ENCODE peak calls at places on chromosome 15, in five cellular contexts. Z is cerebellar cortex, O is endothelial cell, X is iPS-NIHi11, H is progenitor cell of endocrine pancreas. A is an unnamed sample.

GRCh38 chr15:54119056-54119455 is 140.8 kb downstream of the UNC13C start:
- DNase-seq in Z (no peak), O (no peak), X (no peak), H (no peak), A (no peak)

GRCh38 chr15:71691700-71692417 is 118.5 kb upstream of the NR2E3 start:
- DNase-seq in Z (no peak), O (no peak), X (no peak), H (no peak), A (no peak)

GRCh38 chr15:82835391-82835917 is 26.0 kb downstream of the WHAMM start:
- DNase-seq in Z (no peak), O (no peak), X (no peak), H (no peak), A (no peak)

GRCh38 chr15:72559781-72560180 is 85.7 kb downstream of the ARIH1 start:
- DNase-seq in Z (no peak), O (no peak), X (no peak), H (no peak), A (no peak)

GRCh38 chr15:55434989-55435825 is 26.9 kb downstream of the PIERCE2 start:
- DNase-seq in Z (peak), O (peak), X (peak), H (no peak), A (peak)

GRCh38 chr15:43769584-43770228 is 7.1 kb downstream of the ELL3 start:
- DNase-seq in Z (peak), O (peak), X (peak), H (peak), A (no peak)

GRCh38 chr15:70379134-70379533 is 281.4 kb upstream of the TLE3 start:
- DNase-seq in Z (no peak), O (no peak), X (no peak), H (no peak), A (no peak)

GRCh38 chr15:37219211-37219701 is 118.9 kb upstream of the MEIS2 start:
- DNase-seq in Z (no peak), O (no peak), X (no peak), H (no peak), A (no peak)

GRCh38 chr15:31459011-31459748 is 132.5 kb downstream of the KLF13 start:
- DNase-seq in Z (no peak), O (no peak), X (no peak), H (no peak), A (no peak)

GRCh38 chr15:78565951-78566774 is 843 bp downstream of the CHRNA5 start:
- DNase-seq in Z (peak), O (no peak), X (peak), H (no peak), A (peak)

GRCh38 chr15:68691667-68692066 is 112.9 kb downstream of the CORO2B start:
- DNase-seq in Z (peak), O (no peak), X (no peak), H (no peak), A (no peak)

GRCh38 chr15:64060716-64061115 is 14.4 kb upstream of the DAPK2 start:
- DNase-seq in Z (no peak), O (no peak), X (no peak), H (no peak), A (no peak)

GRCh38 chr15:41848595-41848994 is 9.9 kb downstream of the PLA2G4B start:
- DNase-seq in Z (no peak), O (no peak), X (no peak), H (no peak), A (no peak)

GRCh38 chr15:89088605-89089315 is 504 bp downstream of the ABHD2 start:
- DNase-seq in Z (no peak), O (peak), X (peak), H (peak), A (no peak)

GRCh38 chr15:71743861-71744382 is 66.4 kb upstream of the NR2E3 start:
- DNase-seq in Z (peak), O (peak), X (peak), H (peak), A (peak)

GRCh38 chr15:90065682-90066049 is 36.6 kb downstream of the IDH2 start:
- DNase-seq in Z (no peak), O (no peak), X (no peak), H (no peak), A (no peak)

GRCh38 chr15:69607101-69607500 is 154.5 kb downstream of the RPLP1 start:
- DNase-seq in Z (peak), O (no peak), X (peak), H (no peak), A (peak)

GRCh38 chr15:60652870-60653269 is 173.9 kb upstream of the ICE2 start:
- DNase-seq in Z (no peak), O (no peak), X (no peak), H (no peak), A (no peak)

GRCh38 chr15:76003364-76003763 is 8.9 kb downstream of the NRG4 start:
- DNase-seq in Z (no peak), O (no peak), X (no peak), H (no peak), A (no peak)

GRCh38 chr15:38195191-38195901 is 57.3 kb upstream of the SPRED1 start:
- DNase-seq in Z (no peak), O (no peak), X (no peak), H (no peak), A (no peak)

GRCh38 chr15:75661041-75661778 is 13.5 kb downstream of the SNX33 start:
- DNase-seq in Z (no peak), O (no peak), X (peak), H (no peak), A (no peak)

GRCh38 chr15:73605759-73606423 is 27.3 kb downstream of the NPTN start:
- DNase-seq in Z (no peak), O (no peak), X (no peak), H (no peak), A (no peak)

GRCh38 chr15:32641517-32642059 is at the start of gene SCG5:
- DNase-seq in Z (peak), O (peak), X (peak), H (peak), A (peak)

GRCh38 chr15:64146041-64146440 is 5.5 kb upstream of the SNX22 start:
- DNase-seq in Z (no peak), O (no peak), X (no peak), H (no peak), A (no peak)

GRCh38 chr15:56086566-56086965 is 93.2 kb upstream of the NEDD4 start:
- DNase-seq in Z (no peak), O (no peak), X (no peak), H (no peak), A (no peak)

GRCh38 chr15:31437686-31438085 is 111.1 kb downstream of the KLF13 start:
- DNase-seq in Z (no peak), O (no peak), X (no peak), H (no peak), A (no peak)

GRCh38 chr15:101060576-101061551 is 141.7 kb downstream of the LRRK1 start:
- DNase-seq in Z (no peak), O (no peak), X (no peak), H (no peak), A (no peak)

GRCh38 chr15:63232400-63232799 is 43.0 kb downstream of the RAB8B start:
- DNase-seq in Z (no peak), O (no peak), X (no peak), H (no peak), A (no peak)

GRCh38 chr15:35078221-35078915 is 6.7 kb downstream of the NANOGP8 start:
- DNase-seq in Z (peak), O (peak), X (peak), H (no peak), A (peak)

GRCh38 chr15:37931868-37932267 is 2.6 kb upstream of the TMCO5A start:
- DNase-seq in Z (no peak), O (no peak), X (no peak), H (no peak), A (no peak)

GRCh38 chr15:34942363-34942762 is 27.2 kb downstream of the AQR start:
- DNase-seq in Z (no peak), O (no peak), X (no peak), H (no peak), A (no peak)

GRCh38 chr15:90716976-90717821 is at the start of gene BLM:
- DNase-seq in Z (peak), O (peak), X (peak), H (peak), A (peak)

GRCh38 chr15:80188293-80188692 is 35.5 kb downstream of the FAH start:
- DNase-seq in Z (no peak), O (no peak), X (no peak), H (no peak), A (peak)

GRCh38 chr15:70578196-70578595 is 185.2 kb downstream of the UACA start:
- DNase-seq in Z (no peak), O (no peak), X (no peak), H (no peak), A (no peak)

GRCh38 chr15:74193305-74193718 is 9.3 kb downstream of the STRA6 start:
- DNase-seq in Z (no peak), O (no peak), X (no peak), H (no peak), A (no peak)

GRCh38 chr15:52651114-52651513 is 28.1 kb downstream of the ATOSA start:
- DNase-seq in Z (peak), O (no peak), X (no peak), H (no peak), A (no peak)

GRCh38 chr15:31083394-31083790 is 18.1 kb downstream of the TRPM1 start:
- DNase-seq in Z (no peak), O (no peak), X (peak), H (no peak), A (no peak)

GRCh38 chr15:98451268-98451667 is 197.1 kb upstream of the IGF1R start:
- DNase-seq in Z (no peak), O (no peak), X (no peak), H (no peak), A (no peak)

GRCh38 chr15:50256188-50257041 is 9.1 kb downstream of the HDC start:
- DNase-seq in Z (no peak), O (no peak), X (no peak), H (no peak), A (no peak)

GRCh38 chr15:63203451-63204090 is 14.2 kb downstream of the RAB8B start:
- DNase-seq in Z (no peak), O (no peak), X (no peak), H (no peak), A (no peak)